ENCODE peak calls at places on chromosomes 16 and 17, in nine cellular contexts. A is naive thymus-derived CD4-positive, alpha-beta T cell; I is fibroblast of mammary gland; N is endothelial cell of umbilical vein; P is AG09309; G is heart left ventricle; C is lower lobe of right lung; T is PC-3; F is aorta. Q is an unnamed sample.
A peak's percentile ranks its signal among the peaks of the same experiment; 100 is the strongest.

GRCh38 chr16:55492756-55493380 is 13.9 kb downstream of the MMP2 start:
- DNase-seq in A (no peak), T (no peak), G (no peak), C (no peak), N (no peak), F (no peak), P (no peak), I (no peak), Q (no peak)

GRCh38 chr17:50192873-50193274 is 8.6 kb downstream of the COL1A1 start:
- DNase-seq in T (no peak), G (no peak), I (peak; percentile 10), A (no peak), P (no peak), N (no peak), C (no peak), F (no peak), Q (no peak)

GRCh38 chr17:10652984-10653680 is 4.0 kb downstream of the MYH3 start:
- DNase-seq in G (no peak), P (no peak), C (no peak), T (no peak), F (no peak), A (no peak), I (peak; percentile 29), N (no peak), Q (no peak)

GRCh38 chr17:15436399-15437369 is 30.7 kb downstream of the CDRT4 start:
- DNase-seq in F (no peak), A (no peak), N (peak; percentile 32), T (peak; percentile 79), C (peak; percentile 55), P (no peak), G (peak; percentile 76), I (peak; percentile 85), Q (no peak)

GRCh38 chr17:19003966-19004600 is 481 bp downstream of the FAM83G start:
- DNase-seq in A (no peak), G (no peak), C (no peak), T (no peak), N (peak; percentile 34), I (peak; percentile 15), F (peak; percentile 84), P (no peak), Q (no peak)

GRCh38 chr17:57478433-57478832 is 222.1 kb downstream of the MSI2 start:
- DNase-seq in I (peak; percentile 49), F (no peak), N (no peak), P (no peak), T (no peak), A (no peak), C (no peak), G (peak; percentile 50), Q (no peak)

GRCh38 chr16:4677390-4677789 is 16.0 kb upstream of the NUDT16L1 start:
- DNase-seq in I (no peak), N (no peak), T (no peak), A (no peak), G (peak; percentile 81), C (peak; percentile 68), F (no peak), P (no peak), Q (no peak)

GRCh38 chr17:38663125-38663751 is 11.5 kb downstream of the EPOP start:
- DNase-seq in A (no peak), N (peak; percentile 55), F (no peak), T (peak; percentile 73), P (no peak), C (peak; percentile 74), G (peak; percentile 48), I (peak; percentile 18), Q (no peak)

GRCh38 chr16:71369494-71369893 is 11.0 kb downstream of the CALB2 start:
- DNase-seq in A (no peak), C (no peak), T (no peak), P (no peak), I (no peak), N (no peak), F (no peak), G (no peak), Q (no peak)

GRCh38 chr16:67426950-67427349 is 4.0 kb upstream of the HSD11B2 start:
- DNase-seq in P (no peak), C (no peak), G (no peak), A (no peak), I (peak; percentile 57), N (no peak), F (no peak), T (no peak), Q (no peak)
- H3K4me3 ChIP-seq in P (no peak overlapping the region), C (no peak overlapping the region), G (no peak overlapping the region), A (no peak overlapping the region), I (no peak overlapping the region), N (no peak overlapping the region), F (no peak overlapping the region), T (no peak overlapping the region), Q (no peak overlapping the region)

DNA sequence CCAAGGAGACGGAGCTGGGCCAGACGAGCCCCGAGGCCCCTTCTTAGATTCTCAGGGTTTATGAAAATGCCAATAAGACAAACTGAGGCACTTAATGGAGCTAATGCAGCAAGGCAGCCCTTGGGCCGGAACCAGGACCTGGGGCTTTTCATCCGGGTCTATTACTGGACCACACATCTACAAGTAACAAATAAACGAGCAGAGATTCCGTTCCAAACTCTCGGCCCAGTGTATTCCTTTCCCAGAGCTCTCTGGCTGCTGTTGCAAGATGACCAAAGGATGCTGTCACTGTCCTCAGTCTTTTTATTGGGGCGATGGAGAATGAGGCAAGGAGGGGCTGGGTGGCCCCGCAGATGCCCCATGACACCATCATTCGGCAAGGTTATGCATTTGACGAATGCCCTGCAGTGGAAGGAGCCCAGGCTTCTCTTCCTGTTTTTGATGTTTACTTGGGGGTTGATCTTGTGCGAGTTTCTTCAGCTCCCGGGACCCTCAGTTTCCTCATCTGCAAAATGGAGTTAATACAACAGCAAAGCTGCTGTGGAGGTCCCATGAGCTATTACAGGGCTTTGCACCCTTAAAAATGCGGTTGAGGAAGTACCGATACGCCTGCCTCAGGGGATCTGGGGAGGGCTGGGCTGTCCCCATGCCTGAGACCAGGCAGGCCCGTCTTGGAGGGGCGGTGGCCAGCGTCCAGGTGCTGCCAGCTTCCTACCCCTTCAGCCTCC is 1.1 kb upstream of the NTN1 start:
- DNase-seq in I (no peak), C (no peak), T (no peak), F (no peak), G (no peak), P (no peak), N (no peak), A (no peak), Q (no peak)
- H3K4me3 ChIP-seq in I (no peak overlapping the region), C (peak overlapping the region; percentile 70), T (no peak overlapping the region), F (no peak overlapping the region), G (peak overlapping the region; percentile 61), P (no peak overlapping the region), N (no peak overlapping the region), A (no peak overlapping the region), Q (peak overlapping the region; percentile 55)

DNA sequence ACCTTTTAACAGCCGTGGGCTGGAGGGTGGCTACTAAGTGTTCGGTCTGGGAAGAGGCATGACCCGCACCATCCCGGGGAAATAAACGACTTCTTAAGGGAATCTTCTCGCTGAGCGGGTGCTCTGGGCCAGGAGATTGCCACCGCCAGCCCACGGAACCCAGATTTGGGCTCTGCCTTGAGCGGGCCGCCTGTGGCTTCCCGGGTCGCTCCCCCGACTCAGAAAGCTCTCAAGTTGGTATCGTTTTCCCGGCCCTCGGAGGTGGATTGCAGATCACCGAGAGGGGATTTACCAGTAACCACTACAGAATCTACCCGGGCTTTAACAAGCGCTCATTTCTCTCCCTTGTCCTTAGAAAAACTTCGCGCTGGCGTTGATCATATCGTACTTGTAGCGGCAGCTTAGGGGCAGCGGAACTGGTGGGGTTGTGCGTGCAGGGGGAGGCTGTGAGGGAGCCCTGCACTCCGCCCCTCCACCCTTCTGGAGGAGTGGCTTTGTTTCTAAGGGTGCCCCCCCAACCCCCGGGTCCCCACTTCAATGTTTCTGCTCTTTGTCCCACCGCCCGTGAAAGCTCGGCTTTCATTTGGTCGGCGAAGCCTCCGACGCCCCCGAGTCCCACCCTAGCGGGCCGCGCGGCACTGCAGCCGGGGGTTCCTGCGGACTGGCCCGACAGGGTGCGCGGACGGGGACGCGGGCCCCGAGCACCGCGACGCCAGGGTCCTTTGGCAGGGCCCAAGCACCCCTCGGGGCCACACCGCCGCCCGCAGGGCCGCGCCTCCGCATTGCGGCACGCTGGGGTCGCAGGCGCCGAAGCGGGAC is 3.6 kb upstream of the CBX4 start:
- DNase-seq in I (no peak), G (peak; percentile 22), F (no peak), T (peak; percentile 34), C (no peak), N (peak; percentile 11), P (no peak), A (peak; percentile 33), Q (no peak)
- H3K4me3 ChIP-seq in I (peak overlapping the region; percentile 0), G (peak overlapping the region; percentile 68), F (no peak overlapping the region), T (peak overlapping the region; percentile 82), C (peak overlapping the region; percentile 61), N (peak overlapping the region; percentile 52), P (peak overlapping the region; percentile 60), A (peak overlapping the region; percentile 24), Q (peak overlapping the region; percentile 54)

DNA sequence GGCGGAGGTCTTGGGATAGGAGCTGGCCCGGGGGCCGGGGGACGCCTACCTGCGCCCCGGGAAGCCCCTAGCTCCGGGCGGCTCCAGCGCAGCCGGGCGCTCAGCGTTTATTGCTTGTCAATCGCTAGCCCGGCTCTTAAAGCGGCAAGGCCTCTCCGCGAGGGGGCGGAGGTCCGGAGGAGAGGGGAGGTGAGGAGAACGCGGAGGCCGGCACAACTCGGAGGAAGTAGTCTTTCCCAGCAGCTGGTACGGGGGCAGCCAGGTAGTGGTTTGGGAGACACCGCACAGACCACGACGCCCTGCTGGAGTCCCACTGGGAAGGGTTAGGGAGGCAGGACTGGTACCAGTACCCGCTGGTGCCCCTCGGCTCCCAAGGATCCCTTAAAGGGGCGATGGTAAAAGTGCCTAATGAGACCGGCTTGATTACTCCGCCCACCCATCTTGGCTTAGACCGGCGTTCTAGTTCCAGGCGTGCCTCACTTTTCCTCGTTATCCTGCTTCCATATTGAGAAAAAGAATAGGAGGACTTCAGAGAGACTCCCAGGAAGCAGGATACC is at the start of gene MPP2:
- DNase-seq in P (no peak), G (peak; percentile 73), C (peak; percentile 58), A (peak; percentile 74), I (peak; percentile 52), N (peak; percentile 55), T (peak; percentile 32), F (peak; percentile 93), Q (no peak)
- H3K4me3 ChIP-seq in P (peak within 1 kb of the TSS; percentile 76), G (peak within 1 kb of the TSS; percentile 85), C (peak within 1 kb of the TSS; percentile 60), A (peak within 1 kb of the TSS; percentile 78), I (peak within 1 kb of the TSS; percentile 50), N (peak within 1 kb of the TSS; percentile 26), T (peak within 1 kb of the TSS; percentile 40), F (peak within 1 kb of the TSS; percentile 78), Q (peak within 1 kb of the TSS; percentile 86)

GRCh38 chr17:82103588-82104451 is 5.8 kb upstream of the FASN start:
- DNase-seq in F (no peak), A (no peak), G (no peak), T (peak; percentile 60), P (no peak), N (no peak), I (peak; percentile 40), C (peak; percentile 86), Q (no peak)
- H3K4me3 ChIP-seq in F (no peak overlapping the region), A (no peak overlapping the region), G (no peak overlapping the region), T (no peak overlapping the region), P (no peak overlapping the region), N (no peak overlapping the region), I (no peak overlapping the region), C (no peak overlapping the region), Q (no peak overlapping the region)